ENCODE peak calls at places on chromosomes 6 and 20, in six cellular contexts. One of them, this sample, is unnamed.

GRCh38 chr6:69294862-69295261 is 501.9 kb downstream of the LMBRD1 start:
- DNase-seq in ascending aorta: no peak
- DNase-seq in transverse colon: no peak
- DNase-seq in stimulated activated CD8-positive, alpha-beta memory T cell treated with anti-CD3 and anti-CD28 coated beads, Interleukin-7, amount 100 ng/mL, for 24 hours: no peak
- DNase-seq in NCI-H1105: no peak
- DNase-seq in C1 segment of cervical spinal cord: no peak
- DNase-seq in this sample: no peak

GRCh38 chr20:1664911-1665310 is 7.3 kb upstream of the SIRPG start:
- DNase-seq in transverse colon: peak
- DNase-seq in ascending aorta: no peak
- DNase-seq in C1 segment of cervical spinal cord: no peak
- DNase-seq in NCI-H1105: no peak
- DNase-seq in stimulated activated CD8-positive, alpha-beta memory T cell treated with anti-CD3 and anti-CD28 coated beads, Interleukin-7, amount 100 ng/mL, for 24 hours: no peak
- DNase-seq in this sample: no peak

GRCh38 chr6:123224077-123224476 is 228.0 kb downstream of the CLVS2 start:
- DNase-seq in ascending aorta: no peak
- DNase-seq in transverse colon: no peak
- DNase-seq in NCI-H1105: no peak
- DNase-seq in stimulated activated CD8-positive, alpha-beta memory T cell treated with anti-CD3 and anti-CD28 coated beads, Interleukin-7, amount 100 ng/mL, for 24 hours: no peak
- DNase-seq in C1 segment of cervical spinal cord: no peak
- DNase-seq in this sample: no peak

GRCh38 chr6:127496471-127496870 is 22.7 kb downstream of the MTCL3 start:
- DNase-seq in stimulated activated CD8-positive, alpha-beta memory T cell treated with anti-CD3 and anti-CD28 coated beads, Interleukin-7, amount 100 ng/mL, for 24 hours: no peak
- DNase-seq in ascending aorta: no peak
- DNase-seq in NCI-H1105: no peak
- DNase-seq in C1 segment of cervical spinal cord: no peak
- DNase-seq in transverse colon: no peak
- DNase-seq in this sample: no peak

GRCh38 chr6:109095036-109095820 is at the start of gene CEP57L1:
- DNase-seq in ascending aorta: peak
- DNase-seq in C1 segment of cervical spinal cord: peak
- DNase-seq in transverse colon: peak
- DNase-seq in stimulated activated CD8-positive, alpha-beta memory T cell treated with anti-CD3 and anti-CD28 coated beads, Interleukin-7, amount 100 ng/mL, for 24 hours: peak
- DNase-seq in NCI-H1105: peak
- DNase-seq in this sample: peak

GRCh38 chr20:57964011-57964862 is 254.4 kb upstream of the PMEPA1 start:
- DNase-seq in C1 segment of cervical spinal cord: no peak
- DNase-seq in stimulated activated CD8-positive, alpha-beta memory T cell treated with anti-CD3 and anti-CD28 coated beads, Interleukin-7, amount 100 ng/mL, for 24 hours: no peak
- DNase-seq in ascending aorta: no peak
- DNase-seq in transverse colon: no peak
- DNase-seq in NCI-H1105: no peak
- DNase-seq in this sample: no peak

GRCh38 chr20:3177746-3178477 is 4.6 kb upstream of the LZTS3 start:
- DNase-seq in ascending aorta: no peak
- DNase-seq in NCI-H1105: no peak
- DNase-seq in transverse colon: no peak
- DNase-seq in stimulated activated CD8-positive, alpha-beta memory T cell treated with anti-CD3 and anti-CD28 coated beads, Interleukin-7, amount 100 ng/mL, for 24 hours: no peak
- DNase-seq in C1 segment of cervical spinal cord: no peak
- DNase-seq in this sample: no peak

GRCh38 chr20:1500496-1500895 is 9.3 kb upstream of the SIRPB2 start:
- DNase-seq in C1 segment of cervical spinal cord: no peak
- DNase-seq in stimulated activated CD8-positive, alpha-beta memory T cell treated with anti-CD3 and anti-CD28 coated beads, Interleukin-7, amount 100 ng/mL, for 24 hours: no peak
- DNase-seq in transverse colon: no peak
- DNase-seq in ascending aorta: no peak
- DNase-seq in NCI-H1105: no peak
- DNase-seq in this sample: no peak

GRCh38 chr6:5162401-5162800 is 77.3 kb downstream of the PPP1R3G start:
- DNase-seq in C1 segment of cervical spinal cord: no peak
- DNase-seq in NCI-H1105: no peak
- DNase-seq in stimulated activated CD8-positive, alpha-beta memory T cell treated with anti-CD3 and anti-CD28 coated beads, Interleukin-7, amount 100 ng/mL, for 24 hours: no peak
- DNase-seq in transverse colon: no peak
- DNase-seq in ascending aorta: no peak
- DNase-seq in this sample: no peak

GRCh38 chr6:18985061-18985460 is 597.9 kb downstream of the RNF144B start:
- DNase-seq in NCI-H1105: no peak
- DNase-seq in C1 segment of cervical spinal cord: no peak
- DNase-seq in stimulated activated CD8-positive, alpha-beta memory T cell treated with anti-CD3 and anti-CD28 coated beads, Interleukin-7, amount 100 ng/mL, for 24 hours: no peak
- DNase-seq in transverse colon: no peak
- DNase-seq in ascending aorta: no peak
- DNase-seq in this sample: peak

GRCh38 chr6:144745434-144745833 is 460.3 kb downstream of the UTRN start:
- DNase-seq in transverse colon: no peak
- DNase-seq in C1 segment of cervical spinal cord: no peak
- DNase-seq in ascending aorta: no peak
- DNase-seq in NCI-H1105: peak
- DNase-seq in stimulated activated CD8-positive, alpha-beta memory T cell treated with anti-CD3 and anti-CD28 coated beads, Interleukin-7, amount 100 ng/mL, for 24 hours: no peak
- DNase-seq in this sample: peak

GRCh38 chr6:30651143-30651542 is 4.2 kb downstream of the C6orf136 start:
- DNase-seq in transverse colon: no peak
- DNase-seq in ascending aorta: no peak
- DNase-seq in C1 segment of cervical spinal cord: no peak
- DNase-seq in stimulated activated CD8-positive, alpha-beta memory T cell treated with anti-CD3 and anti-CD28 coated beads, Interleukin-7, amount 100 ng/mL, for 24 hours: no peak
- DNase-seq in NCI-H1105: no peak
- DNase-seq in this sample: no peak

GRCh38 chr6:21508753-21509152 is 84.8 kb upstream of the SOX4 start:
- DNase-seq in ascending aorta: no peak
- DNase-seq in C1 segment of cervical spinal cord: no peak
- DNase-seq in stimulated activated CD8-positive, alpha-beta memory T cell treated with anti-CD3 and anti-CD28 coated beads, Interleukin-7, amount 100 ng/mL, for 24 hours: no peak
- DNase-seq in transverse colon: no peak
- DNase-seq in NCI-H1105: no peak
- DNase-seq in this sample: no peak

GRCh38 chr6:56062856-56063255 is 184.5 kb downstream of the COL21A1 start:
- DNase-seq in NCI-H1105: no peak
- DNase-seq in transverse colon: no peak
- DNase-seq in C1 segment of cervical spinal cord: no peak
- DNase-seq in ascending aorta: no peak
- DNase-seq in stimulated activated CD8-positive, alpha-beta memory T cell treated with anti-CD3 and anti-CD28 coated beads, Interleukin-7, amount 100 ng/mL, for 24 hours: no peak
- DNase-seq in this sample: no peak

GRCh38 chr20:2693286-2693995 is 861 bp downstream of the EBF4 start:
- DNase-seq in transverse colon: peak
- DNase-seq in NCI-H1105: peak
- DNase-seq in stimulated activated CD8-positive, alpha-beta memory T cell treated with anti-CD3 and anti-CD28 coated beads, Interleukin-7, amount 100 ng/mL, for 24 hours: no peak
- DNase-seq in C1 segment of cervical spinal cord: no peak
- DNase-seq in ascending aorta: no peak
- DNase-seq in this sample: no peak

GRCh38 chr6:137291441-137291840 is 72.3 kb upstream of the IFNGR1 start:
- DNase-seq in NCI-H1105: peak
- DNase-seq in stimulated activated CD8-positive, alpha-beta memory T cell treated with anti-CD3 and anti-CD28 coated beads, Interleukin-7, amount 100 ng/mL, for 24 hours: no peak
- DNase-seq in ascending aorta: no peak
- DNase-seq in C1 segment of cervical spinal cord: no peak
- DNase-seq in transverse colon: peak
- DNase-seq in this sample: no peak